ENCODE peak calls at places on chromosomes 12 and 14, in five cellular contexts. Y is SK-N-SH, V is K562, W is A549, E is HepG2. O is an unnamed sample.

GRCh38 chr12:122028165-122028591 is 6.5 kb downstream of the BCL7A start:
- DNase-seq in W (no peak), V (no peak), E (no peak), Y (no peak), O (no peak)

GRCh38 chr14:41482861-41483260 is 123.8 kb upstream of the LRFN5 start:
- DNase-seq in Y (no peak), V (no peak), W (no peak), E (no peak), O (no peak)

GRCh38 chr14:81164167-81164774 is 56.5 kb downstream of the GTF2A1 start:
- DNase-seq in Y (peak; percentile 46), V (peak; percentile 63), W (peak; percentile 55), E (peak; percentile 78), O (peak; percentile 77)

GRCh38 chr12:52872644-52873384 is 24.0 kb upstream of the KRT78 start:
- DNase-seq in V (no peak), E (no peak), W (no peak), Y (no peak), O (no peak)

GRCh38 chr14:37988472-37988871 is 219.2 kb upstream of the SSTR1 start:
- DNase-seq in E (no peak), W (no peak), V (no peak), Y (no peak), O (peak; percentile 28)

GRCh38 chr12:103665971-103666370 is 78.9 kb downstream of the STAB2 start:
- DNase-seq in W (no peak), V (no peak), E (no peak), Y (no peak), O (no peak)

GRCh38 chr12:84740602-84741001 is 172.0 kb downstream of the SLC6A15 start:
- DNase-seq in W (no peak), Y (no peak), V (no peak), E (no peak), O (no peak)

GRCh38 chr14:69439516-69440270 is 41.2 kb downstream of the SLC39A9 start:
- DNase-seq in W (no peak), E (no peak), V (peak; percentile 16), Y (no peak), O (no peak)

GRCh38 chr12:13390381-13390856 is 193.9 kb downstream of the EMP1 start:
- DNase-seq in W (peak; percentile 76), Y (peak; percentile 69), E (no peak), V (no peak), O (peak; percentile 1)

GRCh38 chr12:20549115-20549719 is 145.9 kb upstream of the SLCO1C1 start:
- DNase-seq in V (no peak), W (peak; percentile 30), E (peak; percentile 4), Y (peak; percentile 75), O (peak; percentile 56)

GRCh38 chr12:108967869-108968540 is 52.9 kb downstream of the SVOP start:
- DNase-seq in Y (no peak), V (peak; percentile 40), E (peak; percentile 65), W (peak; percentile 56), O (no peak)

GRCh38 chr12:52126605-52127578 is 47.4 kb downstream of the SMIM41 start:
- DNase-seq in Y (peak; percentile 1), E (no peak), W (peak; percentile 1), V (peak; percentile 7), O (peak; percentile 39)

DNA sequence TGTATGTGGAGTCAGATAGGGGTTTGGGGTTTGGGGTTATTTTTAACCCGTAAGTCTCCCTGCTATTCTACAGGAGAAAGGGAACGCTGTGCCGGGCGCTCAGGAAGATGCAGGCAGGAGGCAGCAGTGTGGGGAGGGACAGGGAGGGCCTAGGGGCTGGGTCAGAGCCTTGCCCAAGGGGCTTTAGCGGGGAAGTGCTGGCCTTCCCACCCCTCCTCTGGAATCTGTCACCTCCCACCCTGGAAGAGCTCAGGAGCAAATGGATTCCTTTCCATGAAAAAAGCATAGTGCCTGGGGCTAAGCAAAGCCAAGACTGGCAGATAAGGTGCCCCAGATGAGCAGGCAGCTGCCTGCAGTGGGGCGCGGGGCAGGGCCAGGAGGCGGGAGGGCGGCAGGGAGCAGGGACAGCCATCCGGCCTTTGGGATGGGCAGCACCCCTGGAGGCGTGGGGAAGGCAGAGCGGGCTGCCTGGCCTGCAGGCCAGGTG is 7.3 kb upstream of the INF2 start:
- DNase-seq in Y (peak; percentile 81), V (no peak), W (peak; percentile 55), E (no peak), O (no peak)
- TF ChIP-seq SMC3 in Y (no peak), V (no peak), W (no peak), E (no peak), O (no peak)

GRCh38 chr12:67807808-67808207 is 159.3 kb downstream of the DYRK2 start:
- DNase-seq in W (no peak), E (no peak), V (no peak), Y (no peak), O (peak; percentile 16)

GRCh38 chr12:67802723-67803122 is 154.2 kb downstream of the DYRK2 start:
- DNase-seq in Y (no peak), V (no peak), E (no peak), W (no peak), O (no peak)

GRCh38 chr12:67798763-67799162 is 150.2 kb downstream of the DYRK2 start:
- DNase-seq in Y (no peak), E (no peak), V (no peak), W (no peak), O (no peak)

GRCh38 chr12:67804168-67804567 is 155.6 kb downstream of the DYRK2 start:
- DNase-seq in E (no peak), W (no peak), V (no peak), Y (no peak), O (no peak)

DNA sequence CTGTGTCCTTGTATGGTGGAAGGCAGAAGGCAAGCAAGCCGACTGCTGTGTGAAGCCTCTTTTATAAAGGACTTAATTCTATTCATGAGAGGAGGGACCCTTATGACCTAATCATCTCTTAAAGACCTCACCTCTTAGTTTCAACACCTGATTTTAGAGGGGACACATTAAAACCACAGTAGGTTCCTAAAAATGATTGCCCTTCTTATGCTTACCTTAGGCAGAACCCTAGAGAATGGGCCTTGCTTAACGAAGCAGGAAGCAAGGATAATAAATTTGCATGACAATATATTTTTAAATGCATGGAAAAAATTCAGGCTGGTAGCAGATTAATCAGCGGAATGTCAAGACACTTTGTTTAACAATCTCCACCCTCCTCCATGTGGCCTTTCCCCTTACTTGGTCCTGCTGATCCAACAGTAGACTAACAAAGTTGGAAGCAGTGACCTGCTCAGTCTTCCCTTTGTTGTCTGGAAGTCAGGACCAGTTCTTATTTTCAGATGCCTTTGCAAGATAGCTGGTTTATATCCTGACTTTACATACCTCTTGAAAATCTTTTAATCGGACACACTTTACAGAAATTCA is 155.0 kb downstream of the DYRK2 start:
- DNase-seq in Y (no peak), V (no peak), W (no peak), E (no peak), O (no peak)
- TF ChIP-seq SMC3 in Y (no peak), V (no peak), W (no peak), E (no peak), O (no peak)

GRCh38 chr12:18141583-18141982 is 51.6 kb upstream of the RERGL start:
- DNase-seq in E (no peak), Y (no peak), W (no peak), V (no peak), O (no peak)
- TF ChIP-seq SMC3 in E (no peak), Y (no peak), W (no peak), V (no peak), O (no peak)

GRCh38 chr12:91072931-91073330 is 15.1 kb upstream of the KERA start:
- DNase-seq in E (no peak), W (no peak), V (no peak), Y (no peak), O (no peak)

GRCh38 chr12:91074851-91075250 is 17.0 kb upstream of the KERA start:
- DNase-seq in V (no peak), E (no peak), Y (no peak), W (no peak), O (no peak)

GRCh38 chr12:91077228-91077954 is 19.6 kb upstream of the KERA start:
- DNase-seq in Y (no peak), E (no peak), W (no peak), V (no peak), O (no peak)

GRCh38 chr12:91078501-91078900 is 20.7 kb upstream of the KERA start:
- DNase-seq in W (no peak), Y (no peak), V (no peak), E (no peak), O (no peak)

GRCh38 chr12:91074068-91074819 is 16.4 kb upstream of the KERA start:
- DNase-seq in W (no peak), E (no peak), V (no peak), Y (no peak), O (peak; percentile 29)
- TF ChIP-seq SMC3 in W (no peak), E (no peak), V (no peak), Y (no peak), O (no peak)

GRCh38 chr14:45698462-45699134 is 445.6 kb upstream of the MIS18BP1 start:
- DNase-seq in Y (no peak), E (no peak), W (no peak), V (no peak), O (no peak)
- TF ChIP-seq SMC3 in Y (no peak), E (no peak), W (no peak), V (no peak), O (no peak)

DNA sequence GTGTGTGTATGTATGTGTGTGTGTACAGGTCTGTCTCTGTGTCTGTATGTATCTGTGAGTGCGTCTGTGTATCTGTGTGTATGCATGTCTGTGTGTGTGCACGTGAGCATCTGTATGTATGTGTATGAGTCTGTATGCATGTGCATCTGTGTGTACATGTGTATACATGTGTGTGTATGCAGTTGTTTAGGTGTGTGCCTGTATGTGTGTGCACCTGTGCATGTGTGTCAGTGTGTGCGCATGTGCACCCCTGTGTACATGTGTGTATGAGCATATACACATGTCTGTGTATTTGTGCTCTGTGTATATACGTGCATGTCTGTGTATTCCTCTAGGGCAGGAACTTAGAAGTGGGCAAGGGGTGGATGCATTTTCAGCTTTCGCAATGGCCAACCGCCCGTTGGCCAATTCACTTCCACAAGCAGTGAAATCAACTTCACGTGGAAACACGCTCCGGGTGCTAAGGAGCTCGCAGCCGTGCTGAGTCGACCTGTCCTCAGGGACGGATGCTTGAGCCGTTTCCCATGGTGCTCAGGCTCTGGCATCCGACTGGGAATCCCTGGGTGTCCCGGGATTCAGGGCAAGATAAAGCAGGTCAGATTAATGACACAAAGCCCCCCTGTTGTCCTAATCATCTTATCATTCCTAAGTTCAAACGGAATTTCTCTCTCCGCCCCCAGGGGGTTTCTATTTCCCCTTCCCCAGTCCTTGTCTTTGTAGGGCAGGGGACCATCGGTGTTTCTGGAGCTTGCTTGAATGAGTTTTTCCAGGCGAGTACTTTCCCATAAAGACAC is 116.2 kb downstream of the TMEM132C start:
- DNase-seq in W (no peak), V (no peak), E (no peak), Y (no peak), O (no peak)
- TF ChIP-seq SMC3 in W (no peak), V (no peak), E (no peak), Y (no peak), O (no peak)

GRCh38 chr12:5172886-5173285 is 129.2 kb downstream of the KCNA5 start:
- DNase-seq in Y (no peak), W (no peak), V (no peak), E (no peak), O (no peak)
- TF ChIP-seq SMC3 in Y (no peak), W (no peak), V (no peak), E (no peak), O (no peak)

O was measured in IMR-90.